ENCODE peak calls at places on chromosomes 1 and 21, in six cellular contexts. N is thoracic aorta, J is osteoblast, L is sigmoid colon, T is dorsolateral prefrontal cortex, O is heart left ventricle. U is an unnamed sample. For H3K27me3, the result is how much of the 10 kb centered on the place peaks cover.

GRCh38 chr1:116230712-116231111 is 119.5 kb downstream of the MAB21L3 start:
- DNase-seq in N (no peak), J (no peak), L (no peak), T (no peak), O (no peak), U (no peak)

GRCh38 chr1:173057984-173058383 is 7.2 kb upstream of the TNFSF18 start:
- DNase-seq in N (no peak), J (no peak), L (no peak), T (no peak), O (no peak), U (no peak)

GRCh38 chr21:34887729-34888568 is 161.2 kb downstream of the RUNX1 start:
- DNase-seq in N (peak), J (peak), L (peak), T (peak), O (peak), U (no peak)

GRCh38 chr1:116855220-116855619 is 54.5 kb upstream of the PTGFRN start:
- DNase-seq in N (no peak), J (peak), L (peak), T (peak), O (peak), U (no peak)

GRCh38 chr1:187840557-187840956 is 1011.8 kb downstream of the PLA2G4A start:
- DNase-seq in N (no peak), J (no peak), L (no peak), T (no peak), O (no peak), U (no peak)

GRCh38 chr1:204123376-204123775 is 28.5 kb downstream of the ETNK2 start:
- DNase-seq in N (no peak), J (peak), L (no peak), T (no peak), O (no peak), U (peak)

GRCh38 chr1:113792986-113793385 is 19.3 kb downstream of the RSBN1 start:
- DNase-seq in N (no peak), J (no peak), L (no peak), T (no peak), O (no peak), U (no peak)

GRCh38 chr1:1068374-1069060 is 5.6 kb downstream of the RNF223 start:
- DNase-seq in N (no peak), J (no peak), L (no peak), T (no peak), O (no peak), U (no peak)

GRCh38 chr1:203557390-203557789 is 63.4 kb downstream of the OPTC start:
- DNase-seq in N (peak), J (no peak), L (peak), T (peak), O (peak), U (no peak)

DNA sequence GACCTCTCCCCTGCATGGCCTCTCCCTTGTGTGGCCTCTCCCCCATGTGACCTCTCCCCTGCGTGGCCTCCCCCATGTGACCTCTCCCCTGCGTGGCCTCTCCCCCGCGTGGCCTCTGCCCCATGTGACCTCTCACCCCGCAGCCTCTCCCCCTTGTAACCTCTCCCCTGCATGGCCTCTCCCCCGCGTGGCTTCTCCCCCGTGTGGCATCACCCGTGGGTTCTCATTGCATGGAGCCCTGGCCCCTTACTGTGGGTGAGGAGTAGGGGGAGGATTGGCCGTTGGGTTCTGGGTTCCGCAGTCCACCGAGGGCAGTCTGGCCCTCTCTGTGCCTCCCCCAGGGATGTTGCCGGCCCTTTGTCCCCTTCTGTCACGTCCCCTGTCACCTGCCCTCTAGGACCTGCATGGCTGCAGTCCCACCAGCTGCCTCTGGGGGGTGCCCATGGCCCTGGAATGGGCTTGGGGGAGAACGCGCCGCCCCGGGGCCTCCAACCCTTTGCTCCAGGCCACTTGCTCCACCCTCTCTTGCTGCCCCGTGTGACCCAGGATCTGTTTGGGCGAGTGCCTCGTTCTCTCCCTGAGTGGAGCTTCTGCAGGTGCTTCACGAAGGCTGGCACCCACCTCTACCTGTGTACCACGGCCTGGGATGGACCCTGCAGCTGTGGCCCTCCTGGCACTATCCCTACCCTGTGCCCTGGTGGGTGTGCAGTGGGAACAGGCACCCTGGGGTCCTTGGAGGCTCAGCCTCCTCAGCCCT is 21.3 kb downstream of the RRP1 start:
- DNase-seq in N (no peak), J (peak), L (peak), T (peak), O (peak), U (peak)
- H3K27me3 ChIP-seq in N (under half), J (under half), L (under half), T (under half), O (under half), U (under half)

GRCh38 chr1:19049798-19050197 is 93.3 kb upstream of the IFFO2 start:
- DNase-seq in N (no peak), J (peak), L (no peak), T (no peak), O (no peak), U (no peak)
- H3K27me3 ChIP-seq in N (under half), J (under half), L (under half), T (under half), O (under half), U (under half)

DNA sequence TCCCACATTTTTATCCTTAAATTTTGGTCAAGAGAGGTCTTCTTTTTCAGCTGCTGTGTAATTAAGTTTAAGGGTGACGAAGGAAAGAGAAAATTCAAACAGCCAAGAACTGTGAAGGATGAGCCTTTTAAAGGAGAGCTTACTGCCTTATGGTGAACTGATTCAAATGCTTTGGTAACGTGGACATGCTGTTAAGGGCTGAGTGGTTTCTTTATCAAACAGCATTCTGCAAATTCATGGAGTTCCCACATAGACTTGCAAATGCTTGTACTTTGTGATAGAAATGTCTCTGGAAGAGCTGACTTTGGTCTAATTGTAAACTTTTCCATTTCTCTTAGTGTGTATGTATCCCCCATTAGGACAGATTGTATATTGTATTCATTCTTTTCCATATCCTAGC is 93.8 kb downstream of the CHD1L start:
- DNase-seq in N (no peak), J (no peak), L (no peak), T (no peak), O (no peak), U (no peak)
- H3K27me3 ChIP-seq in N (under half), J (under half), L (under half), T (under half), O (under half), U (under half)

DNA sequence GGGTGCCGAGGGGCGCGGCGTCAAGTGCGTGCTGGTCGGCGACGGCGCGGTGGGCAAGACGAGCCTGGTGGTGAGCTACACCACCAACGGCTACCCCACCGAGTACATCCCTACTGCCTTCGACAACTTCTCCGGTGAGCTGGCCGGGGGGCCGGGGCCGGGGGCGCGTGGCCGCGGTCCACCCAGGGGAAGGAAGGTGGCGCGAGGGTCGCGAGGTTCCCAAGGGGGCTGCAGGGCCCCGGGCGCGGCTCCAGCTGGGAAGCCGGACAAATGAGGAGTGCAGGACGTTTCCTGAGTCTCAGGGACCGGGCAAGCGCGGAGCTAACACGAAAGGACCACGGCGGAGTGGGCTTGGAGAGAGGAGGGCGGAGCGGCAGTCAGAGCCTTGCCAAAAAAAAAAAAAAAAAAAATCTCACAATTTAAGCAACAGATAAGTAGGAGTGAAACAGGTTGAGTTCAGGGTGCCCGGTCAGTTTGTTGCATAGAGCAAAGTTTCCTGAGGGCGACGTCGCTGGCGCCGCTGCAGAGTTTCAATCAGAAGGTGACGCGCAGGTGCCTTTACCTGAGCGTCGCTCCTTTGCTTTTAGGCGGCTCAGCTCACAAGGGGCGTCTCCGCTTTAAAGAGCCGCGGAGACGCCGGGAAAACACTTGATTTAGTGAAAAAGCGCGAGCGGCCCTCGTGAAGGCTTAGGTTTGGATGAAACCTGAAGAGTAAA is 750 bp downstream of the RHOU start:
- DNase-seq in N (no peak), J (peak), L (peak), T (no peak), O (peak), U (no peak)
- H3K27me3 ChIP-seq in N (under half), J (under half), L (under half), T (under half), O (under half), U (under half)

DNA sequence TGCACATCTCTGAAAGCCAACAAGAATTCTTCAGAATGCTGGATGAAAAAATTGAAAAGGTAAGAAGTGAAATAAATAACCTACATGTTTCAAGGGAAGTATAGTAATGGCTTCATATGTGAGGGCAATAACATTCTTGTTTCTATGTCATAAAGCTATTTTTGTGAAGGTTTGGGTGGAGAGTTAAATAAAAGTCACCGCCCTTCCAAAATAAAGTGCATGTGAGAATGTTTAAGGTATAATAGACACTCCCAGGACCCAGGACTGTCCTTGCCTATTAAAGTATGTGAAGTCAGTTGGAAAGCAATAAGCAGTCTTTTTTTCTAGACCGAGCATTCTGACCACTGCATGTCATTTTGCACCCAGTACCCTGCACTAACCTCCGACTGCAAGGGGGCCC is 156.3 kb downstream of the EDEM3 start:
- DNase-seq in N (no peak), J (peak), L (no peak), T (no peak), O (no peak), U (no peak)
- H3K27me3 ChIP-seq in N (under half), J (under half), L (under half), T (under half), O (under half), U (under half)